ENCODE peak calls at places on chromosomes 13 and 19, in four cellular contexts. P is DND-41, F is PC-9, Y is heart left ventricle. W is an unnamed sample. For H3K4me1, the result is how much of the 10 kb centered on the place peaks cover.

GRCh38 chr13:100604909-100605308 is 16.3 kb upstream of the GGACT start:
- DNase-seq in P (no peak), F (no peak), Y (no peak), W (no peak)

GRCh38 chr19:3691726-3692125 is 8.5 kb downstream of the PIP5K1C start:
- DNase-seq in P (no peak), F (no peak), Y (no peak), W (no peak)

GRCh38 chr13:33556828-33557227 is 261.1 kb upstream of the RFC3 start:
- DNase-seq in P (no peak), F (no peak), Y (no peak), W (no peak)

GRCh38 chr13:112448621-112449544 is 72.7 kb downstream of the SPACA7 start:
- DNase-seq in P (no peak), F (no peak), Y (no peak), W (no peak)

GRCh38 chr19:30646806-30647205 is 274.6 kb downstream of the ZNF536 start:
- DNase-seq in P (no peak), F (no peak), Y (no peak), W (no peak)

GRCh38 chr13:29679357-29680050 is 84.0 kb upstream of the SLC7A1 start:
- DNase-seq in P (no peak), F (no peak), Y (peak), W (no peak)

GRCh38 chr13:44223785-44224432 is 149.7 kb upstream of the SERP2 start:
- DNase-seq in P (no peak), F (no peak), Y (no peak), W (no peak)

GRCh38 chr19:55112781-55113569 is 4.5 kb downstream of the PPP1R12C start:
- DNase-seq in P (no peak), F (no peak), Y (peak), W (no peak)

GRCh38 chr19:36140289-36141038 is 598 bp downstream of the CAPNS1 start:
- DNase-seq in P (peak), F (peak), Y (peak), W (peak)

GRCh38 chr19:38252935-38253691 is 3.1 kb downstream of the PPP1R14A start:
- DNase-seq in P (no peak), F (no peak), Y (peak), W (no peak)

GRCh38 chr19:29680447-29680846 is 15.2 kb downstream of the PLEKHF1 start:
- DNase-seq in P (peak), F (no peak), Y (no peak), W (peak)

GRCh38 chr19:6719540-6719861 is 949 bp downstream of the C3 start:
- DNase-seq in P (no peak), F (no peak), Y (no peak), W (no peak)

GRCh38 chr13:111905609-111905945 is 161.4 kb upstream of the SOX1 start:
- DNase-seq in P (no peak), F (no peak), Y (no peak), W (no peak)

GRCh38 chr13:75305057-75305456 is 176.9 kb downstream of the TBC1D4 start:
- DNase-seq in P (no peak), F (no peak), Y (peak), W (no peak)

GRCh38 chr13:51590966-51591627 is 6.8 kb downstream of the WDFY2 start:
- DNase-seq in P (no peak), F (peak), Y (no peak), W (no peak)
- H3K4me1 ChIP-seq in P (under half), F (half or more), Y (under half), W (under half)

DNA sequence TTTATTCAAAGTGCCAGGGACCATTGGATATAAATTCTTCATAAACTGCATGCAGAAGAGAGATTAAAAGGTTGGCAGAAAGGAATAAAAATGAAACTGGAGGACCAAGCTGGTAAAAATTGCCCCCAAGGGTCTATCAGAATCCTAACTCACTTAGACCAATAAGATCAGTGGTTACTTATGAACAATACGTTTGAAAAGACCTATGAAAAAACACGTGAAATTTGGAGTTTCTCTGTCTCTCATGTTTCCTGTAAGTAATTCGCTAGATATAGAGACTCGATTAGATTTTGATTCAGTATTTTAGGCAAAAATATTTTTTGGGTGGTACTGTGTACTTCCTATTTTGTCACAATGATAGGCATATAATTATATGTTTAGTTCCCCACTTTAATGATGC is 22.9 kb downstream of the GARRE1 start:
- DNase-seq in P (no peak), F (no peak), Y (no peak), W (no peak)
- H3K4me1 ChIP-seq in P (under half), F (under half), Y (under half), W (under half)

DNA sequence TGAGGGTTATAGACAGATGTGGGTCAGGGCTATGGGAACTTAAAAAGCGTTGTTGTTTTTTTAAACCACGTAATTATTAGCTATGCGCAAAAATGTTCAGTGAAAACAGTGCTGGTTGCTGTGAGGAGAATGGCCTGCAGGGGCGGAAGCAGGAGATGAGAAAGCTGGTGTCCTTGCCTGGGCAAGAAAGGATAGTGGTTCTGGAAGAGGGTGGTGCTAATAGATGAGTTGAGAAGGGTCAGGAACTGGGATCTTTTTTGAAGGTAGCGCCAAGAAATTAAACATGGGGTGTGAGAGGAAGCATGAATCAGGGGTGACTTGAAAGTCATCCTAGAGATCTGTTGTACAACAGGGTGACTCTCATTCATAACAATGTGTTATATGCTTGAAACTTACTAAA is 4.8 kb upstream of the SMG9 start:
- DNase-seq in P (no peak), F (no peak), Y (no peak), W (no peak)
- H3K4me1 ChIP-seq in P (under half), F (half or more), Y (under half), W (under half)

GRCh38 chr19:14116918-14117578 is 514 bp downstream of the PRKACA start:
- DNase-seq in P (peak), F (peak), Y (peak), W (no peak)

GRCh38 chr19:14118165-14119051 is 846 bp upstream of the PRKACA start:
- DNase-seq in P (peak), F (no peak), Y (peak), W (peak)

GRCh38 chr19:14116525-14116917 is 1.0 kb downstream of the PRKACA start:
- DNase-seq in P (no peak), F (no peak), Y (no peak), W (no peak)

GRCh38 chr19:14115761-14116160 is 1.8 kb downstream of the PRKACA start:
- DNase-seq in P (no peak), F (no peak), Y (no peak), W (no peak)

DNA sequence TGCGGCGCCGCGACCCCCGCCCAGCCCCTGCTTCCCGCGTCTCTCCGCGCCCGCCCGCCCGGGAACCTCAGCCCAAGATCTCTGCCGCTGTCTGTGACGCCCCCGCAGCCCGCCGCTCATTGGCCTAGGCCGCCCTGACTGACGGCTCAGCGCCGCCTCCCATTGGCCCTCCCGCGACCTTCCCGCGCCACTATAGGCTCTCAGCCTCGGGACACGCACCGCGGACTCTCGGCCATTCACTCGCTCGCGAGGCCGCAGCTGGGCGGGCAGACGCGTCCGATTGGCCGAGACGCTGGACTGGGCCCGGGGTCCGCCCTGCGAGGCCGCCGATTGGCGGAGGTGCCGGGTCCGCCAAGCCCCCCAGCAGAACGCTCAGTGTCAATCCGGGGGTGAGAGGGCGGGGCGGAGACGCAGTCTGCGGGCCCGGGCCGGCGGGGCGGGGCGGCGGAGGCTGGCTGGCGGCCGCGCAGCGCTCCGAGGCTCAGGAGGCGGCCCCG is at the start of gene PRKACA:
- DNase-seq in P (peak), F (peak), Y (peak), W (peak)
- H3K4me1 ChIP-seq in P (under half), F (under half), Y (under half), W (under half)

GRCh38 chr13:87169337-87169736 is 501.8 kb upstream of the SLITRK5 start:
- DNase-seq in P (no peak), F (no peak), Y (no peak), W (no peak)

GRCh38 chr13:87168390-87168789 is 502.8 kb upstream of the SLITRK5 start:
- DNase-seq in P (no peak), F (no peak), Y (no peak), W (no peak)

GRCh38 chr13:87172166-87172825 is 498.9 kb upstream of the SLITRK5 start:
- DNase-seq in P (no peak), F (no peak), Y (no peak), W (no peak)

GRCh38 chr13:87166348-87166747 is 504.8 kb upstream of the SLITRK5 start:
- DNase-seq in P (no peak), F (no peak), Y (no peak), W (no peak)
- H3K4me1 ChIP-seq in P (under half), F (under half), Y (under half), W (under half)

GRCh38 chr19:18842166-18842565 is 10.4 kb downstream of the UPF1 start:
- DNase-seq in P (no peak), F (no peak), Y (no peak), W (no peak)
- H3K4me1 ChIP-seq in P (under half), F (under half), Y (under half), W (half or more)